ENCODE peak calls at places on chromosomes 2 and 18, in five cellular contexts. E is adrenal gland, Z is neural progenitor cell, H is spleen, Y is hepatocyte. P is an unnamed sample.

GRCh38 chr2:20438334-20439192 is 8.3 kb upstream of the RHOB start:
- DNase-seq in Z (no peak), Y (peak; percentile 52), E (peak; percentile 33), H (peak; percentile 36), P (no peak)

GRCh38 chr2:21268197-21268870 is 144.6 kb downstream of the TDRD15 start:
- DNase-seq in Z (no peak), Y (no peak), E (peak; percentile 53), H (no peak), P (no peak)

GRCh38 chr18:28365406-28365805 is 188.5 kb upstream of the CDH2 start:
- DNase-seq in H (no peak), Y (peak; percentile 22), E (no peak), Z (no peak), P (no peak)

GRCh38 chr2:74366036-74366435 is 14.1 kb downstream of the DCTN1 start:
- DNase-seq in E (no peak), H (no peak), Z (no peak), Y (no peak), P (no peak)

GRCh38 chr2:80348078-80348477 is 43.5 kb upstream of the LRRTM1 start:
- DNase-seq in Z (no peak), H (no peak), Y (no peak), E (no peak), P (no peak)

GRCh38 chr2:12750166-12750905 is 33.6 kb downstream of the TRIB2 start:
- DNase-seq in E (no peak), H (no peak), Y (no peak), Z (no peak), P (no peak)

GRCh38 chr2:191818725-191819333 is 28.1 kb downstream of the CAVIN2 start:
- DNase-seq in Z (no peak), E (no peak), H (no peak), Y (no peak), P (no peak)

GRCh38 chr2:8677646-8678592 is 3.9 kb upstream of the ID2 start:
- DNase-seq in Y (peak; percentile 77), H (peak; percentile 84), E (peak; percentile 51), Z (peak; percentile 83), P (peak; percentile 48)

GRCh38 chr2:60710707-60711106 is 45.4 kb upstream of the PAPOLG start:
- DNase-seq in H (no peak), Z (no peak), Y (no peak), E (no peak), P (no peak)

GRCh38 chr18:5542393-5543035 is 1.3 kb downstream of the EPB41L3 start:
- DNase-seq in H (peak; percentile 73), E (peak; percentile 52), Z (peak; percentile 51), Y (peak; percentile 23), P (no peak)

GRCh38 chr2:128491845-128492244 is 173.2 kb upstream of the HS6ST1 start:
- DNase-seq in E (peak; percentile 10), Y (no peak), Z (no peak), H (no peak), P (no peak)

GRCh38 chr2:208363485-208363884 is 43.1 kb upstream of the PTH2R start:
- DNase-seq in E (no peak), H (no peak), Y (no peak), Z (no peak), P (no peak)

GRCh38 chr2:186950694-186951093 is 101.7 kb upstream of the ZSWIM2 start:
- DNase-seq in E (no peak), H (no peak), Y (no peak), Z (no peak), P (no peak)

GRCh38 chr2:205139822-205140612 is 542.3 kb upstream of the NRP2 start:
- DNase-seq in H (peak; percentile 81), Y (peak; percentile 11), Z (peak; percentile 9), E (peak; percentile 34), P (no peak)

GRCh38 chr2:239730897-239731296 is 294.2 kb downstream of the NDUFA10 start:
- DNase-seq in Y (no peak), H (peak; percentile 13), Z (no peak), E (no peak), P (no peak)

DNA sequence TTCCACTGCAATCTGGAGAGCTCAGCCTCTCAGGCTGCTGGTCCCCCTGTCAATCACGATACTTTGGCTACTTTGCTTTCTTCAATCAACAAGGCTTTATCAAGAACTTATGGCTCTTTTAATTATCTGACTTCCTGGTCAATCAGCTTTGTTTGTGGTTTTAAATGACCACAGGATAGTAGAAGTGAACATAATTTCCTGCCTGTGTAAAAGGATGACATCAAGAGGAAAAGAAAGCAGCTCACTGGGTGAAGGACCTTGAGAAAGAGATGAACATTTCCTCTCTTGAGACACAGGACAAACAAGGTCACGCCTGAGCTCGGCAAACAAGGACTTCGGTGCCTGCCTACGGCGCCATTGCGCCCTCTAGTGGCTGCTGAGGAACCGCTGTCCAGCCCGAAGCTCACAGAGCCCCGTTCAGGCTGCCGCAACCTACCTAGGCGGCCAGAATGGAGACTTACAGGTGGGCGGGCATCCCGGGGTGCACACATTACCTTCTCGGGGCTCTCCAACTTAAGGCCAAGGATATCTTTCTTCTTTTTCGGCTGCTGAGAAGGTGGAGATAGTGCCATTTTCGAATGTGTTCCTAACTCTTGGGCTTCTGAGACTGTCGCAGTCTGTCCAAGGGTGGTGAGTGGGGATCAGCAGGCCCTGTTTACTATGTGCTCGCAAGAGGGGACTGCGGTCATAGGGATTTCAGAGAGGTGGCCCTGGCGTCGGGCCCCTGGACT is 54.0 kb downstream of the IL1RL2 start:
- DNase-seq in Y (peak; percentile 95), E (peak; percentile 93), Z (peak; percentile 91), H (peak; percentile 98), P (peak; percentile 93)
- H3K27ac ChIP-seq in Y (peak overlapping the region; percentile 83), E (peak overlapping the region; percentile 93), Z (no peak overlapping the region), H (peak overlapping the region; percentile 86), P (peak overlapping the region; percentile 64)

DNA sequence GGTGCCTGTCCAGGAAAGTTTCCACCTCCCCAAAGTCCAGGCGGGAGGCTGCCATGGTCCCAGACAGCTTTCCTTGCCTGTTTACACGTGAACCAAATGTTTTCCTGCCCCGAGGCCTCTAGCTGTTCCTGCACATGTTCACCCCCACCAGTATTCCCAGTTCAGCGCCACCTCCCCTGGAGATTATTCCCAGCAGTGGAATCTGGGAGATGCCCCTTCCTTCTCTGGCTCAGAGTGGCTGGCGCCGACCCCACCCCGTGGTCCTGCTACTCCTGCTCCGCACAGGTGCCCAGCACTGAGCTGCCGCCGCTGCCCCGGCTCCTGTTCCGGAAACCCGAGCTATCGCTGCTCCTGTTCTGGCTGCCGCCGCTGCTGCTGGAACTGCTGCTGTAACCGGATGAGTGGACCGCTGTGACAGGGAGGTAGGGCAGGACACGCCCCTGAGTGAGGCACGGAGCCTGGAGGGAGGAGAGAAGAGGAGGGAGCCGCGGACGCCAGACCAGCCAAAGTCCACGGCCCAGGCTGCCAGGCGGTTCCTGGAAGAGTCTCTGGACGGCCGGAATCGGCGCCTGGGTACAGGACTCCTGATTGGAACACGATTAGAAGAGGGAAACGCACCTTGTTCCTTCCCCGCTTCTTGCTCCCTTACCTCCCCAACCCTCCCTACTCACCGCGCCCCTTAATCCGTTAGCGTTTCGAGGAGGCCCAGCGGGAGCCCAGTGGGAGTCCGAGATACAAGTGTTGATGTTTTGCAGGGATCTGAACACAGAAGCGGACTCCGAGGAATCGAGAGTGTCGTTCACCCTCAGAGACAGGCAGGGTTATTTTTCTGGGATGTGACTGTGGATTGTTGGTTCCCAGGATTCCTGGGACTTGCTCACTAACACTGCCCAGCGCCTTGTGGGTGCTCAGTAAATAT is at the start of gene PDE11A:
- DNase-seq in H (peak; percentile 81), Y (peak; percentile 93), Z (peak; percentile 90), E (peak; percentile 76), P (peak; percentile 92)
- H3K4me3 ChIP-seq in H (peak within 1 kb of the TSS; percentile 12), Y (peak within 1 kb of the TSS; percentile 34), Z (peak within 1 kb of the TSS; percentile 52), E (peak within 1 kb of the TSS; percentile 31), P (peak within 1 kb of the TSS; percentile 24)

DNA sequence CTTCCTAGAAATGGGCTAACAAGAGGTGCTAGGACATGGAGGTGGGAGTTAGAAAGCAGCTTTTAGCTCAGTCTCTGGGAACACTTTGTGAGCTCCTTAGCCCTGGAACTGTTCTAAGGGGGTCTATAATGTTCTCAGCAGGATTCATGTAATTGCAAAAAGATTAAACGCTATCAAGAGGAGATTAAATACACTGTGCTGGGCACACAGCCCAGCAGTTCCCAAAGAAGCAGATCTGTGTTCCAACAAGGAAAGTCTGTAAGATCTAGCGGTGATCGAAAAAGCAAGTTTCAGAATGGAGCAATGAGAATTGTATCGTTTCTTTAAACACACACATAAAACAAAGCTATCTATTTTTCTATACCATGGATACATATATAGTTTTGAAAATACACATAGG is 2.4 kb upstream of the ARID5A start:
- DNase-seq in Y (no peak), Z (no peak), E (no peak), H (no peak), P (no peak)
- H3K4me1 ChIP-seq in Y (peaks cover 32% of the 10 kb centered on the region), Z (peaks cover 19% of the 10 kb centered on the region), E (peaks cover 39% of the 10 kb centered on the region), H (peaks cover 76% of the 10 kb centered on the region), P (peaks cover 15% of the 10 kb centered on the region)

GRCh38 chr2:173051463-173051862 is 24.2 kb upstream of the MAP3K20 start:
- DNase-seq in E (no peak), Y (no peak), Z (no peak), H (no peak), P (no peak)

GRCh38 chr2:173049732-173050314 is 25.8 kb upstream of the MAP3K20 start:
- DNase-seq in E (no peak), Z (no peak), Y (no peak), H (no peak), P (no peak)

GRCh38 chr2:173050684-173051083 is 25.0 kb upstream of the MAP3K20 start:
- DNase-seq in E (no peak), Z (no peak), Y (no peak), H (no peak), P (no peak)

GRCh38 chr2:173048901-173049661 is 26.6 kb upstream of the MAP3K20 start:
- DNase-seq in Z (no peak), H (no peak), Y (peak; percentile 82), E (peak; percentile 40), P (peak; percentile 83)

DNA sequence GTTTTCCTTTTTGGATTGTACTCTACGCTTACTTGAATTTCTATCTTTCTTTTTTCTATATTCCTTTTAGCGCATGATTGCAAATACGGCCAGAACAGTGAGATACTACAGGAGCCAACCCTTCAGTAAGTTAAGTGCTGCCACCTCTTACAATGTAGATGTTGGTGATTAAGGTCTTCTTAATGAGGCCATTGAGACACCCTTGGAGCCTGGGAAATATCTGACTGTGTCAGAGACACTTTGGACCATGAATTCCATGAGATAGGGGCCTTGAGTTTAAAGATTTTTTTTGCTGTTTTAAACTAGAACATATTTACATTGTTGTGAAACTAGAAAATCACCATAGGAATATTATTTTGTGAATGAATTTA is 27.1 kb upstream of the MAP3K20 start:
- DNase-seq in H (no peak), Y (peak; percentile 25), Z (no peak), E (no peak), P (no peak)
- H3K27ac ChIP-seq in H (no peak overlapping the region), Y (peak overlapping the region; percentile 81), Z (no peak overlapping the region), E (peak overlapping the region; percentile 70), P (no peak overlapping the region)

DNA sequence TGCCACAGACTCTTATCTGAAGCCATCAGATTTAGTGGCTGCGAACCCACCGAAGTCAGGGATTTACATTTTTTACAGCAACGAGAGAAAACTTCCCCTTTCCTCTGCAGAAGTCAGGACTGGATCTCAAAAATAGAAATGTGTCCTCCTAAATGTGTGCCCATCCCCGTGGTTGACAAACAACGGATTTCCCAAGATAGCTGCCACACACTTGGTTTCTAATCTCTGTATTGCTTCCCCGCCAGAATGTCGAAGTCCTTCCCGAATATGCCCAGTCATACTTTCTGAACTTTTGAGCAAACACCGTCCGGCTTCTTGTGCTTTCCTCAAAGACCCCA is 847 bp upstream of the ADAM23 start:
- DNase-seq in Y (no peak), E (no peak), H (no peak), Z (no peak), P (no peak)
- H3K4me3 ChIP-seq in Y (peak overlapping the region; percentile 29), E (peak overlapping the region; percentile 67), H (peak overlapping the region; percentile 33), Z (peak overlapping the region; percentile 99), P (no peak overlapping the region)

GRCh38 chr2:43201016-43201415 is 25.4 kb downstream of the ZFP36L2 start:
- DNase-seq in Y (no peak), Z (no peak), E (no peak), H (no peak), P (no peak)
- H3K4me1 ChIP-seq in Y (peaks cover 17% of the 10 kb centered on the region), Z (peaks cover 5% of the 10 kb centered on the region), E (no peaks in the 10 kb centered on the region), H (peaks cover 31% of the 10 kb centered on the region), P (no peaks in the 10 kb centered on the region)

P was measured in prostate gland.